ENCODE peak calls at places on chromosome 2, in four cellular contexts. V is HepG2, F is K562, G is GM12878. Y is an unnamed sample.

GRCh38 chr2:171404258-171404657 is 29.5 kb downstream of the METTL8 start:
- DNase-seq in V (peak), F (no peak), G (no peak), Y (peak)

GRCh38 chr2:225930687-225931086 is 531.2 kb downstream of the NYAP2 start:
- DNase-seq in V (no peak), F (no peak), G (no peak), Y (no peak)

GRCh38 chr2:148957023-148957422 is 81.5 kb upstream of the LYPD6B start:
- DNase-seq in V (no peak), F (no peak), G (no peak), Y (no peak)

GRCh38 chr2:56357655-56358295 is 174.0 kb downstream of the CCDC85A start:
- DNase-seq in V (no peak), F (no peak), G (no peak), Y (no peak)

GRCh38 chr2:169452080-169452479 is 27.2 kb upstream of the BBS5 start:
- DNase-seq in V (peak), F (peak), G (no peak), Y (peak)

GRCh38 chr2:185201063-185201462 is 537.5 kb upstream of the FSIP2 start:
- DNase-seq in V (no peak), F (no peak), G (no peak), Y (no peak)

GRCh38 chr2:56068746-56069145 is 115.0 kb upstream of the CCDC85A start:
- DNase-seq in V (no peak), F (no peak), G (no peak), Y (no peak)

GRCh38 chr2:3427272-3427671 is 47.8 kb downstream of the TRAPPC12 start:
- DNase-seq in V (no peak), F (no peak), G (peak), Y (no peak)

GRCh38 chr2:187382131-187382530 is 65.9 kb downstream of the CALCRL start:
- DNase-seq in V (no peak), F (no peak), G (no peak), Y (no peak)

GRCh38 chr2:170928036-170928823 is 823 bp upstream of the GORASP2 start:
- DNase-seq in V (peak), F (no peak), G (no peak), Y (peak)

GRCh38 chr2:135641156-135642068 is 100.2 kb upstream of the UBXN4 start:
- DNase-seq in V (no peak), F (no peak), G (no peak), Y (no peak)

GRCh38 chr2:238790126-238790820 is 57.6 kb upstream of the TWIST2 start:
- DNase-seq in V (no peak), F (no peak), G (no peak), Y (no peak)

GRCh38 chr2:223877771-223878410 is 40.5 kb upstream of the AP1S3 start:
- DNase-seq in V (no peak), F (no peak), G (no peak), Y (no peak)

GRCh38 chr2:148560501-148560900 is 84.0 kb upstream of the EPC2 start:
- DNase-seq in V (no peak), F (no peak), G (no peak), Y (no peak)

GRCh38 chr2:127231130-127231865 is 11.2 kb upstream of the CYP27C1 start:
- DNase-seq in V (peak), F (no peak), G (no peak), Y (no peak)

GRCh38 chr2:30862054-30862651 is 54.9 kb upstream of the CAPN13 start:
- DNase-seq in V (peak), F (peak), G (no peak), Y (peak)

GRCh38 chr2:150532883-150533282 is 45.4 kb upstream of the RND3 start:
- DNase-seq in V (no peak), F (no peak), G (no peak), Y (no peak)

GRCh38 chr2:226215902-226216503 is 583.6 kb downstream of the IRS1 start:
- DNase-seq in V (peak), F (peak), G (no peak), Y (no peak)

GRCh38 chr2:230925443-230925878 is 419 bp upstream of the GPR55 start:
- DNase-seq in V (no peak), F (no peak), G (peak), Y (no peak)

GRCh38 chr2:50820176-50820575 is 211.8 kb downstream of the NRXN1 start:
- DNase-seq in V (no peak), F (no peak), G (no peak), Y (no peak)

GRCh38 chr2:190407246-190407661 is 901 bp upstream of the MFSD6 start:
- DNase-seq in V (no peak), F (no peak), G (no peak), Y (no peak)

GRCh38 chr2:207939342-207940108 is 85.8 kb downstream of the PLEKHM3 start:
- DNase-seq in V (no peak), F (no peak), G (no peak), Y (no peak)

GRCh38 chr2:64942693-64943092 is 46.5 kb upstream of the SLC1A4 start:
- DNase-seq in V (no peak), F (no peak), G (no peak), Y (no peak)

GRCh38 chr2:112891333-112891950 is 19.5 kb upstream of the IL37 start:
- DNase-seq in V (no peak), F (no peak), G (no peak), Y (no peak)

GRCh38 chr2:46876741-46877384 is 38.7 kb downstream of the MCFD2 start:
- DNase-seq in V (peak), F (peak), G (no peak), Y (peak)

DNA sequence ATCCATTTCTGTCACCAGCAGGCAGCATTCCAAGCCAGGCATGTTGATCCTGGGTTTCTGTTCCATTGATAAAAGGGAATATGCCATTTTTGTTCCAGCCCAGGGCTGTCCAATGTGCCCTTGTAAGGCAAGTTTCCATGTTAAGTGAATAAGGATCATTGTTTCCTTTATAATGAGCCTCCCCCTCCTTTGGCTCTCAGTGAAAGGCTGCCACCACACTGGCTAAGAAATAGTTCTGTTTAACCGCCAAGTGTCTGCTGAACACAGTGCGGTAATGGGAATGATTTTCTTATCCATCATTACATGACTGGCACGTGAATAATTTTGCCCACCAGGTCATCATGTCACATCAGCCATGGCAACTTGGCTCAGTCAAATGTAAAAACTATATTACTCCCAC is 680.4 kb upstream of the ZEB2 start:
- DNase-seq in V (no peak), F (no peak), G (no peak), Y (no peak)
- TF ChIP-seq ESRRA in V (no peak), F (no peak), G (no peak), Y (no peak)

DNA sequence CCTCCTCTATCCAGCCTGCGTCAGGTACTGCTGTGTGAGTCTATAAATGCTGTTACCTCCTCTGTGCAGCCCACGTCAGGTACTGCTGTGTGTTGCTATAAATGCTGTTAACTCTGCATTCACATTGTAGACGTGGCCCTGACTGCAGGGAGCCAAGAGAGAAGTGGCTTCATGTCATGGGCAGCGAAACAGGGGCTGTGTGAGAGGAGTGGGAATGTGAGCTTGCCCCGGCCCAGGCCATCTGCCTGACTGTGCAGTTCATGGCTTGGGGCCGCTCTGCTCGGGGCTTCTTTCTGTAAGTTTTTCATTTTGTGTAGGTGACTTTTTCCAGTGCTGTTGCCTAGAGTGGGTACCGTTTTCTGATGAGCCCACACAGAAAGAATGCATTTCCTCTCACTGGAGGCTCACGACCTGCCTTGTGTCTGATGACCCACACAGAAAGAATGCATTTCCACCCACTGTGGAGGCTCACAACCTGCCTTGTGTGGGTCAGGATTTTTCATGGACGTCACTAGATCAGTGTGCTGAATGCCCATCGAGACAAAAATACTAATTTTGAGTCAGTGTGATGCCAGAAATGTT is 104.5 kb downstream of the SNTG2 start:
- DNase-seq in V (no peak), F (no peak), G (no peak), Y (no peak)
- H3K27ac ChIP-seq in V (no peak), F (no peak), G (no peak), Y (no peak)

GRCh38 chr2:79016315-79016714 is 9.2 kb upstream of the REG3G start:
- DNase-seq in V (no peak), F (no peak), G (no peak), Y (no peak)

GRCh38 chr2:79013629-79014028 is 11.9 kb upstream of the REG3G start:
- DNase-seq in V (no peak), F (no peak), G (no peak), Y (no peak)

GRCh38 chr2:79009388-79009787 is 16.1 kb upstream of the REG3G start:
- DNase-seq in V (no peak), F (no peak), G (no peak), Y (no peak)

GRCh38 chr2:79011485-79011884 is 14.0 kb upstream of the REG3G start:
- DNase-seq in V (no peak), F (no peak), G (no peak), Y (no peak)
- TF ChIP-seq ESRRA in V (no peak), F (no peak), G (no peak), Y (no peak)

DNA sequence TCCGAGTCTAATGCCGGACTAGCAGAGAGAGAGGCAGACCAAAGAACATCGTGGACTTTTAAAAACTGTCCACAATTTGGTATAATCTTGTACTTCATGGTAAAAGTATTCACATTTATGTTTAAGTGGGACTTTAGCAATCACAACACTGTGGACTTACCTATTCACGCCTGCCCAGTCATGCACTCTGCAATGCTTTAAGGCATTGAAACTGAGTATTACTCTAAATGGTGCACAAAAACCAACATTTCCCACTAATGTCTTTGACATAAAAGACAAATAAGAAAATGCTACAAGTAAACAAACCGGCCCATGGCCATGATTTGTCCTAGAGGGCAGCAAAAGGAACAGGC is 91.3 kb downstream of the ACVR1 start:
- DNase-seq in V (no peak), F (no peak), G (no peak), Y (no peak)
- H3K27ac ChIP-seq in V (no peak), F (no peak), G (no peak), Y (peak)

DNA sequence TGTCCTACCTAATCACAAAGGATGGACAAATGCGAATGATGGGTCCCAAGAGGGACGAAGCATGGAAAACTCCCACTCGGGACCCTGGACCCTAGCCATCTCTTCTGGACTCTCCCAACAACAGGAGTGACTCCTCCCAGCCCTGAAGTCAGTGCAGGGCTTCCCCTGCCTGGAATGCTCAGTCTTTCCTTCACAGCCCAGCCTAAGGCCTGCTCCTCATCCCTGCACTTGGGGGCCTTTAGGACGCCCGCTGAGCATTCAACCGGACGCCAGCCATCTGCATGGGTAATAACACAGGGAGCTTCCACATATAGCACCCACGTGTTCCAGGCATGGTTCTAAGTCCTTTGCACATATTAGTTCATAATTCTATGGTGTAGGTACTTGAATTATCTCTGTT is 237.5 kb downstream of the KLHL29 start:
- DNase-seq in V (no peak), F (no peak), G (no peak), Y (no peak)
- TF ChIP-seq ESRRA in V (no peak), F (no peak), G (no peak), Y (no peak)

GRCh38 chr2:232877940-232878511 is 8.0 kb downstream of the SNORC start:
- DNase-seq in V (no peak), F (no peak), G (no peak), Y (no peak)

GRCh38 chr2:232880764-232881351 is 10.8 kb downstream of the SNORC start:
- DNase-seq in V (no peak), F (no peak), G (no peak), Y (no peak)

GRCh38 chr2:232878855-232879617 is 9.0 kb downstream of the SNORC start:
- DNase-seq in V (no peak), F (no peak), G (no peak), Y (no peak)

GRCh38 chr2:232882085-232882484 is 12.0 kb downstream of the SNORC start:
- DNase-seq in V (no peak), F (no peak), G (no peak), Y (no peak)

GRCh38 chr2:232879618-232880494 is 9.8 kb downstream of the SNORC start:
- DNase-seq in V (no peak), F (no peak), G (no peak), Y (no peak)
- H3K27ac ChIP-seq in V (peak), F (no peak), G (no peak), Y (peak)

DNA sequence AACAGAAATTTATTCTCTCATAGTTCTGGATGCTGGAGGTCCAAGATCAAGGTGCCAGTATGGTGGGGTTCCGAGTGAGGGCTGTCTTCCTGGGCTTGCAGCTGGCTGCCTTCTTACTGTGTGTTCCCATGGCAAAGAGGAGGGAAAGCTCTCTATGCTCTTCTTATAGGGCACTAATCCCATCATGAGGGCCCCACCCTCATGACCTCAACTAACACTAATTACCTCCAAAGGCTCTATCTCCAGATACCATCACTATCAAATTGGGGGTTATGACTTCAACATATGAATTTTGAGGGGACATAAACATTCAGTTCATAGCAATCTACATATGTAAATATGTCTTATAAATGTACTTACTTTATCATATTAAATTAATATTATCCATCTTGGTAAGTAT is 274.5 kb upstream of the SESTD1 start:
- DNase-seq in V (no peak), F (no peak), G (no peak), Y (no peak)
- TF ChIP-seq ESRRA in V (no peak), F (no peak), G (no peak), Y (no peak)

GRCh38 chr2:241602720-241603119 is 34.2 kb downstream of the THAP4 start:
- DNase-seq in V (no peak), F (no peak), G (no peak), Y (no peak)
- H3K27ac ChIP-seq in V (no peak), F (no peak), G (no peak), Y (no peak)

GRCh38 chr2:114922076-114922475 is 479.6 kb downstream of the DPP10 start:
- DNase-seq in V (no peak), F (no peak), G (no peak), Y (no peak)

GRCh38 chr2:114925296-114926255 is 483.1 kb downstream of the DPP10 start:
- DNase-seq in V (no peak), F (no peak), G (no peak), Y (no peak)

GRCh38 chr2:114919985-114920384 is 477.5 kb downstream of the DPP10 start:
- DNase-seq in V (no peak), F (no peak), G (no peak), Y (no peak)
- TF ChIP-seq ESRRA in V (no peak), F (no peak), G (no peak), Y (no peak)